ENCODE peak calls at places on chromosomes 2 and 18, in five cellular contexts. Y, V, M, X and K are unnamed samples.

GRCh38 chr18:9003406-9004100 is 98.9 kb upstream of the NDUFV2 start:
- DNase-seq in V (no peak), Y (no peak), M (no peak), X (no peak), K (no peak)

GRCh38 chr2:39320162-39320561 is 76.4 kb upstream of the CDKL4 start:
- DNase-seq in Y (no peak), X (no peak), M (no peak), V (no peak), K (no peak)

GRCh38 chr2:190781604-190782198 is 98.9 kb upstream of the GLS start:
- DNase-seq in Y (peak), V (peak), X (peak), M (peak), K (peak)

GRCh38 chr2:33589444-33589843 is 9.7 kb downstream of the FAM98A start:
- DNase-seq in X (no peak), M (no peak), Y (no peak), V (no peak), K (no peak)

GRCh38 chr18:32139835-32140283 is 48.2 kb downstream of the RNF138 start:
- DNase-seq in X (no peak), M (no peak), Y (no peak), V (no peak), K (peak)

GRCh38 chr2:88729061-88729745 is 37.7 kb downstream of the RPIA start:
- DNase-seq in X (no peak), Y (no peak), M (no peak), V (no peak), K (no peak)

GRCh38 chr2:178756843-178757242 is 50.4 kb downstream of the TTN start:
- DNase-seq in Y (no peak), X (no peak), V (no peak), M (no peak), K (no peak)

GRCh38 chr2:6139142-6139541 is 447.0 kb downstream of the SOX11 start:
- DNase-seq in X (no peak), V (no peak), Y (peak), M (no peak), K (no peak)

GRCh38 chr2:10285578-10286198 is 17.0 kb upstream of the HPCAL1 start:
- DNase-seq in V (peak), Y (peak), M (no peak), X (no peak), K (no peak)

GRCh38 chr2:69660084-69660483 is 16.5 kb upstream of the AAK1 start:
- DNase-seq in X (no peak), M (no peak), V (no peak), Y (no peak), K (no peak)

GRCh38 chr2:68352651-68353386 is 12.3 kb upstream of the PLEK start:
- DNase-seq in M (peak), Y (no peak), X (no peak), V (no peak), K (no peak)

GRCh38 chr2:219438453-219438852 is 3.8 kb downstream of the SPEG start:
- DNase-seq in Y (no peak), V (no peak), X (no peak), M (no peak), K (no peak)

GRCh38 chr2:230974096-230974913 is 21.6 kb upstream of the SPATA3 start:
- DNase-seq in Y (no peak), X (peak), M (no peak), V (no peak), K (no peak)

GRCh38 chr2:155755481-155755880 is 577.0 kb downstream of the NR4A2 start:
- DNase-seq in X (no peak), M (no peak), Y (no peak), V (no peak), K (no peak)

GRCh38 chr2:20563833-20564232 is 87.1 kb downstream of the HS1BP3 start:
- DNase-seq in Y (no peak), V (no peak), M (no peak), X (no peak), K (no peak)

GRCh38 chr2:233129351-233129978 is 69.3 kb downstream of the INPP5D start:
- DNase-seq in X (no peak), Y (no peak), V (no peak), M (peak), K (peak)

GRCh38 chr2:120675460-120676130 is 60.1 kb upstream of the GLI2 start:
- DNase-seq in M (peak), V (peak), Y (peak), X (no peak), K (peak)

DNA sequence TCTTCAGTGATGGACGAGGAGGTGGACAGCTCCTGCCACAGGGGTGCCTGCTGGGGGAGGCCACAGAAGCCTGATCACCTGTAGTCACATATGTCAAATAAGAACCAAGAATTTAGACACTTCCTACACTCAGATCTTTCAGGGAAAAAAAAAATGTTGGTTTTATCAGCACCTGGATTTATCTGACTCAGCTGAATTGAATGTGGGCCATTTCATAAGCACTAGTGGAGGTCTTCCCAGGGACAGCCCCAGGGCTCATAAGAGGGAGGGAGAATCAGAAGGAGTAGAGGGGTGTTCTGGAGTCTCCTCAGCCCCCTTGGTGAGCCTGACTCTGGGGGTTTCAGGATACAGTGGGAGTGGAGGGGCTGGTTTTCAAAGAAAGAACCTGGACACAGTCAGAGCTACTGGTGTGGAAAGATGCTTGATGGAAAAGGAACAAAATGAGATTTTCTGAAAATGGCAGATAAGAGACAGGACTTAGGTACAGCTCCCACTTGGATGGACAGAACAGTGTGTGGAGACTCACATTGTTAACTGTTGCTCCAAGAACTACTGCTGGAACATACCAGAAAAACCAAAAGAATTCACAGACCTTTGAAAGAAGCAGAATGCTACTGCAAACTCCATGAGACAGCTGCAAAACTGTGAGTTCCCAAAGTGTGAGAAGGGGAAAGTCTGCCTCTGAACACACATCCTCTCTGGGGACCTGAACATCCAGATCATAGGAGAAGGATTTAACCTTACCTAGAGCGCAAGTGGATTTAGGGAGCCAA is 45.4 kb downstream of the LCT start:
- DNase-seq in M (no peak), V (no peak), X (no peak), Y (no peak), K (no peak)
- TF ChIP-seq JUNB in M (no peak), V (no peak), X (no peak), Y (no peak), K (no peak)

DNA sequence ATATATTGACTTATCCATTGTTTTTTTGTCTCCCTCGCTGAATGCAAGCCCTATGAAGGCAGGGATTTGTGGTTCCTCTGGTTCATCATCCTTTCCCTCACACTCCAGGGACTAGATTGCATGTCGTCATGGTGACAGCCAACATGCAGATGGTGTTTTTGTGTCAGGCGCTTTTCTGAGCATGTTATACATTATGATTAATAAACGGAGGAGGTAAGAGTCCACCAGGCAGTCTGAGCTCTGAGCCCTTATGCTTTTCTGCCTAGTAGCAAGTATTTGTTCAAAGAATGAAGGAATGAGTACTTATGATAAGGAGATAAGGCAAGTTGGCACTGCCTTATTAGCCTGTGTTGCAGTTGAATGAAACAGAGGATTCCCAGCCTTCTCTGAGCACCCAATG is 181.6 kb downstream of the MGAT5 start:
- DNase-seq in V (no peak), X (no peak), Y (no peak), M (no peak), K (no peak)
- TF ChIP-seq CTCF in V (no peak), X (no peak), Y (no peak), M (no peak), K (no peak)

GRCh38 chr18:63971320-63972071 is 1.6 kb downstream of the SERPINB8 start:
- DNase-seq in X (no peak), Y (no peak), M (no peak), V (no peak), K (peak)

GRCh38 chr18:63975632-63976031 is 5.8 kb downstream of the SERPINB8 start:
- DNase-seq in V (no peak), M (no peak), X (no peak), Y (no peak), K (no peak)

GRCh38 chr18:63969965-63970802 is at the start of gene SERPINB8:
- DNase-seq in V (peak), Y (peak), X (no peak), M (peak), K (peak)

GRCh38 chr18:63974991-63975390 is 5.1 kb downstream of the SERPINB8 start:
- DNase-seq in X (no peak), M (no peak), V (peak), Y (peak), K (peak)

GRCh38 chr18:63970803-63971191 is 916 bp downstream of the SERPINB8 start:
- DNase-seq in M (no peak), Y (no peak), V (no peak), X (no peak), K (peak)
- TF ChIP-seq JUNB in M (no peak), Y (no peak), V (no peak), X (no peak), K (no peak)

GRCh38 chr2:145615626-145616025 is 1095.7 kb upstream of the ZEB2 start:
- DNase-seq in X (no peak), Y (no peak), V (no peak), M (no peak), K (no peak)
- TF ChIP-seq CTCF in X (no peak), Y (no peak), V (no peak), M (no peak), K (no peak)

GRCh38 chr2:8457620-8458255 is 224.1 kb upstream of the ID2 start:
- DNase-seq in M (no peak), X (no peak), Y (no peak), V (no peak), K (peak)

GRCh38 chr2:8457092-8457481 is 224.8 kb upstream of the ID2 start:
- DNase-seq in Y (no peak), X (no peak), V (no peak), M (no peak), K (peak)

GRCh38 chr2:8455236-8456148 is 226.4 kb upstream of the ID2 start:
- DNase-seq in Y (no peak), M (no peak), V (no peak), X (no peak), K (no peak)

GRCh38 chr2:8454797-8455196 is 227.1 kb upstream of the ID2 start:
- DNase-seq in Y (no peak), X (no peak), M (no peak), V (no peak), K (no peak)

GRCh38 chr2:8456149-8457091 is 225.4 kb upstream of the ID2 start:
- DNase-seq in Y (no peak), X (no peak), M (no peak), V (no peak), K (peak)
- TF ChIP-seq JUNB in Y (no peak), X (no peak), M (no peak), V (no peak), K (no peak)

GRCh38 chr2:98607104-98607503 is 1.2 kb downstream of the COA5 start:
- DNase-seq in V (no peak), Y (no peak), X (no peak), M (no peak), K (no peak)

GRCh38 chr2:98607741-98608117 is 583 bp downstream of the COA5 start:
- DNase-seq in X (no peak), Y (no peak), V (no peak), M (no peak), K (no peak)

GRCh38 chr2:98606431-98606830 is 1.9 kb downstream of the COA5 start:
- DNase-seq in V (no peak), Y (no peak), M (no peak), X (no peak), K (no peak)

GRCh38 chr2:98608962-98609604 is 694 bp downstream of the UNC50 start:
- DNase-seq in Y (peak), X (no peak), V (no peak), M (peak), K (peak)

GRCh38 chr2:98608118-98608961 is at the start of the genes COA5 and UNC50:
- DNase-seq in X (peak), M (peak), Y (peak), V (peak), K (peak)
- TF ChIP-seq CTCF in X (no peak), M (peak), Y (no peak), V (peak), K (no peak)

GRCh38 chr2:149204686-149205085 is 125.7 kb upstream of the LYPD6 start:
- DNase-seq in M (no peak), V (no peak), Y (no peak), X (no peak), K (no peak)
- TF ChIP-seq JUNB in M (no peak), V (no peak), Y (no peak), X (no peak), K (no peak)

GRCh38 chr2:30472326-30472725 is 25.3 kb downstream of the LCLAT1 start:
- DNase-seq in V (no peak), X (no peak), M (no peak), Y (no peak), K (no peak)
- TF ChIP-seq CTCF in V (no peak), X (peak), M (no peak), Y (no peak), K (no peak)

DNA sequence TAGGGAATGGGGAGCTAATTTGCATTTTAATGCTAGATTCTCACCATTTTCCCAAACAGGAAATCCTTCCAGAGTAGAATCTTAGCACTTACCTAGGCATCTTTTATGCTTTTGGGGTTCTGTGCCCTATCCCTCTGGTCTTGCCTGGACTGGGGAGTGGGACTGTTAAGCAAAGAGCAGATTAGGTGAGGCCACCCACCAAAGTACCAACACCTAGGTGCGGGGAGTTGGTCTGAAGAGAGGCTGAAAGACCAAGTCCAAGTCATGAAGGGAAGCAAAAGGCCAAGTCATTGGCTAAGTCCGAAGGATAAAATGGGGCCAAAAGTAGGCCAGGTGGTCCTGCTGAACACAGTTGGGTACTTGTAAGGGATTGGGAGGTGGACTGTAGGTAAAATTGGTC is 86.7 kb downstream of the FAM168B start:
- DNase-seq in V (no peak), M (no peak), X (no peak), Y (no peak), K (no peak)
- TF ChIP-seq JUNB in V (no peak), M (no peak), X (no peak), Y (no peak), K (no peak)

DNA sequence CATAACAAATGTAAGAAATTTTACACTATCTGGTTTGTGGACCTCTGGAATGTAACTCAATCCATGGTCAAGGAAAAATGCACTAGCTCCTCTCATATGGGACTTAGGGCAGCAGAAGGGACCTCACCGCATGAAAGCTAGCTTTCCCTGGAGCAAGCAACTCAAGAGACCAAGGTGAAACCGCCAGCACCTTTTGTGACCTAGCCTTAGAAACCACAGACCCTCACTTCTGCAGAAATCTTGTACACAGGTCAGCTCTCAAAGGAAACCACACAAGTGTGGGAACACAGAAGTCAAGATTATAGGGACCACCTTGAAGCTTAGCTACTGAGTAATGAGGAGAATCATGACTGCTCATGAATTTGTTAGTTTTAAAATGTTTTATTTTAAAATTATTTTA is 222.5 kb downstream of the DLGAP1 start:
- DNase-seq in V (no peak), X (no peak), Y (no peak), M (no peak), K (peak)
- TF ChIP-seq CTCF in V (no peak), X (no peak), Y (no peak), M (no peak), K (no peak)